ENCODE peak calls at places on chromosomes 12 and 14, in six cellular contexts. L, Z, K, E, I and H are unnamed samples.

GRCh38 chr12:108495054-108495453 is 20.0 kb upstream of the FICD start:
- DNase-seq in L (peak; percentile 17), Z (peak; percentile 66), K (no peak), E (no peak), I (peak; percentile 18), H (no peak)

GRCh38 chr12:119227292-119227691 is 48.6 kb downstream of the HSPB8 start:
- DNase-seq in L (no peak), Z (no peak), K (no peak), E (no peak), I (no peak), H (no peak)

GRCh38 chr14:22848391-22849164 is 12.2 kb downstream of the MMP14 start:
- DNase-seq in L (peak; percentile 25), Z (peak; percentile 23), K (no peak), E (no peak), I (no peak), H (no peak)

GRCh38 chr12:67661311-67662011 is 12.9 kb downstream of the DYRK2 start:
- DNase-seq in L (no peak), Z (no peak), K (no peak), E (no peak), I (no peak), H (no peak)

GRCh38 chr14:20934148-20934762 is 21.0 kb upstream of the RNASE2 start:
- DNase-seq in L (peak; percentile 0), Z (peak; percentile 83), K (no peak), E (peak; percentile 1), I (no peak), H (no peak)

GRCh38 chr14:35400707-35401421 is 3.7 kb downstream of the NFKBIA start:
- DNase-seq in L (no peak), Z (no peak), K (no peak), E (peak; percentile 48), I (peak; percentile 73), H (no peak)

GRCh38 chr14:51533877-51534553 is 117.7 kb upstream of the FRMD6 start:
- DNase-seq in L (no peak), Z (no peak), K (no peak), E (no peak), I (no peak), H (no peak)

GRCh38 chr12:42056130-42056529 is 88.5 kb downstream of the GXYLT1 start:
- DNase-seq in L (no peak), Z (no peak), K (no peak), E (no peak), I (no peak), H (no peak)

GRCh38 chr14:99554757-99555531 is 49.1 kb downstream of the CCDC85C start:
- DNase-seq in L (no peak), Z (no peak), K (no peak), E (no peak), I (peak; percentile 88), H (no peak)

GRCh38 chr12:93200291-93200917 is 177.3 kb upstream of the NUDT4 start:
- DNase-seq in L (no peak), Z (no peak), K (no peak), E (no peak), I (no peak), H (no peak)

GRCh38 chr12:48157889-48158370 is 615 bp upstream of the ASB8 start:
- DNase-seq in L (no peak), Z (no peak), K (no peak), E (no peak), I (no peak), H (no peak)

GRCh38 chr12:19299765-19300164 is 139.5 kb upstream of the AEBP2 start:
- DNase-seq in L (no peak), Z (no peak), K (no peak), E (no peak), I (no peak), H (peak; percentile 47)